ENCODE peak calls at places on chromosomes 3 and 15, in seven cellular contexts. Z is colonic mucosa; L is HFFc6; E is CD8-positive, alpha-beta T cell; A is GM20000; N is epithelial cell of esophagus; S is GM13976. W is an unnamed sample.

GRCh38 chr15:61835476-61836106 is 224.7 kb downstream of the VPS13C start:
- DNase-seq in N (peak; percentile 54), A (peak; percentile 62), S (peak; percentile 80), E (peak; percentile 65), L (peak; percentile 49), Z (peak; percentile 61), W (peak; percentile 73)

GRCh38 chr3:122794779-122795673 is at the start of gene SLC49A4:
- DNase-seq in L (peak; percentile 55), S (peak; percentile 93), N (peak; percentile 77), E (peak; percentile 80), Z (peak; percentile 77), A (peak; percentile 96), W (peak; percentile 93)

GRCh38 chr15:31930967-31931366 is 99.3 kb upstream of the CHRNA7 start:
- DNase-seq in Z (no peak), A (no peak), L (no peak), E (no peak), S (no peak), N (no peak), W (no peak)

GRCh38 chr3:4656646-4657318 is 163.6 kb downstream of the ITPR1 start:
- DNase-seq in Z (no peak), L (no peak), N (no peak), E (no peak), S (no peak), A (no peak), W (no peak)

GRCh38 chr15:98870788-98871187 is 136.8 kb downstream of the PGPEP1L start:
- DNase-seq in E (no peak), Z (no peak), A (no peak), S (no peak), L (no peak), N (no peak), W (no peak)

GRCh38 chr15:66730168-66731014 is 28.4 kb downstream of the SMAD6 start:
- DNase-seq in Z (no peak), A (no peak), N (peak; percentile 33), S (no peak), E (no peak), L (peak; percentile 73), W (no peak)

GRCh38 chr15:69557340-69558137 is 104.9 kb downstream of the RPLP1 start:
- DNase-seq in L (peak; percentile 96), S (no peak), N (peak; percentile 95), A (no peak), E (no peak), Z (peak; percentile 57), W (no peak)

GRCh38 chr15:98658831-98659699 is 10.7 kb downstream of the IGF1R start:
- DNase-seq in A (peak; percentile 75), N (peak; percentile 67), L (peak; percentile 46), Z (peak; percentile 54), S (peak; percentile 69), E (no peak), W (peak; percentile 70)

GRCh38 chr3:132871956-132872355 is 149.7 kb upstream of the NPHP3 start:
- DNase-seq in Z (no peak), E (no peak), L (no peak), A (no peak), N (no peak), S (no peak), W (no peak)

GRCh38 chr3:191484461-191484860 is 23.5 kb downstream of the PYDC2 start:
- DNase-seq in N (peak; percentile 58), Z (no peak), L (no peak), S (no peak), A (no peak), E (no peak), W (no peak)

GRCh38 chr3:114879059-114880031 is 267.7 kb downstream of the ZBTB20 start:
- DNase-seq in A (peak; percentile 13), E (no peak), Z (no peak), N (peak; percentile 67), S (no peak), L (peak; percentile 46), W (peak; percentile 18)

GRCh38 chr3:21158801-21159564 is 592.0 kb downstream of the ZNF385D start:
- DNase-seq in Z (no peak), L (peak; percentile 77), S (no peak), N (peak; percentile 26), A (no peak), E (no peak), W (no peak)

GRCh38 chr15:59528965-59529402 is 82.6 kb upstream of the GCNT3 start:
- DNase-seq in E (peak; percentile 82), N (peak; percentile 89), L (peak; percentile 86), A (peak; percentile 57), S (peak; percentile 64), Z (peak; percentile 96), W (peak; percentile 66)

GRCh38 chr15:51888593-51889195 is 59.2 kb downstream of the TMOD3 start:
- DNase-seq in N (peak; percentile 32), L (no peak), E (no peak), A (peak; percentile 58), S (peak; percentile 57), Z (no peak), W (peak; percentile 37)

GRCh38 chr15:34292591-34292990 is 45.0 kb downstream of the SLC12A6 start:
- DNase-seq in L (no peak), Z (no peak), S (no peak), N (no peak), A (no peak), E (no peak), W (no peak)

GRCh38 chr15:50113187-50113505 is 5.9 kb downstream of the ATP8B4 start:
- DNase-seq in L (no peak), E (no peak), A (no peak), Z (no peak), S (no peak), N (no peak), W (no peak)
- TF ChIP-seq CTCF in L (no peak), E (no peak), A (no peak), Z (no peak), S (no peak), N (no peak), W (no peak)

GRCh38 chr3:84960994-84961393 is 2.2 kb downstream of the CADM2 start:
- DNase-seq in S (no peak), L (no peak), A (no peak), N (no peak), Z (no peak), E (no peak), W (no peak)

GRCh38 chr3:84959470-84960380 is 936 bp downstream of the CADM2 start:
- DNase-seq in Z (no peak), L (no peak), S (no peak), N (no peak), A (no peak), E (no peak), W (no peak)

GRCh38 chr3:84960581-84960980 is 1.8 kb downstream of the CADM2 start:
- DNase-seq in N (no peak), S (no peak), E (no peak), A (no peak), L (no peak), Z (no peak), W (no peak)

GRCh38 chr3:84961492-84962255 is 2.9 kb downstream of the CADM2 start:
- DNase-seq in A (no peak), E (no peak), S (no peak), Z (no peak), L (no peak), N (no peak), W (no peak)

DNA sequence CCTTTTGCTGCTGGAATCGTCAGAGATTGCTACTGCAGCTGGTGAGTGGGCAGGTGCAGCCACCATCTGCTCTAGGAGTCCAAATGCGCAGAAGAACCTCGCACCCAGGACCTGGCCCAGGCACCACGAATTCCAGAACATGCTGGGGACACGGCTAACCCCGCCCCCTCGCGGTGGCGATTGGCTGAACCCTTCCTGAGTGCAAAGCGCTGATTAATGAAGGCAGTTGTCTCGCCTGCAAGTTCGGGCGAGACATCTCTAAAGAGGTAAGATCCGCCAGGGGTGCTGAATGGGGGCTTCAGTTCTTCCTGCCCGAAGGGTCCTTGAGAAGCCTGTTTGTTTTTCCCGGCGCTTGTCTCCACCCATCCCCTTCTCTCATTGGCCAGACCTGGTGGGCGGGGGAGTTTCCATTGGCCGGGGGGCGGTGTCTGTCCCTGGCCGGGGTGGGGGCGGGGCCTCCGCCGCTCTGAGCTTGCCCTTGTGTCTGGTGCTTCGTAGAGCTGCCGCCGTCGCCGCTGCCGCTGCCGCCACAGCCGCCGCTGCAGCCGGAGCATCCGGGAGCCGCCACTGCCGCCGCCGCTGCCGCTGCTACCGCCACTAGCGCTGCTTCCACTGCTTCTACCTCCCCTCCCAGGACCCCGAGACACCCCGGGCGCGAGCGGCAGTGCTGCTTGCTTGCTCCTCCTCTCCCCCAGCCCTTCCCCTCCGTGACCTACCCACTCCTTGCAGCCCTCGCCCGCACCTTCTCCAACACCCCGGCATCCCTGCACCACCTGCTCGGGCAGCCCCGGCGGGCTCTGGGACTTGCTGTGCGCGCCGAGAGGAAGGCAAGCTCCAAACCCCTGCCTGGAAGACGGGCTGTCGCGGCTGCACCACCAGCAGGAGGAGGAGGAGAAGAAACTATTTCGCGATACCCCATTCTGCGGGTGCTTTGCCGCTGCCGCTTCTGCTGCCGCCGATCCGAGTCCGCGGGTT is at the start of gene CADM2:
- DNase-seq in A (peak; percentile 92), L (peak; percentile 18), S (peak; percentile 93), N (peak; percentile 90), Z (peak; percentile 85), E (peak; percentile 58), W (peak; percentile 90)
- TF ChIP-seq CTCF in A (no peak), L (peak; percentile 31), S (no peak), N (peak; percentile 32), Z (peak; percentile 21), E (no peak), W (no peak)

GRCh38 chr3:169813757-169814517 is 1.2 kb upstream of the LRRC34 start:
- DNase-seq in N (peak; percentile 55), L (no peak), A (peak; percentile 79), Z (peak; percentile 73), E (peak; percentile 79), S (peak; percentile 76), W (peak; percentile 76)
- TF ChIP-seq CTCF in N (peak; percentile 43), L (no peak), A (peak; percentile 71), Z (peak; percentile 43), E (peak; percentile 53), S (peak; percentile 77), W (peak; percentile 70)

GRCh38 chr15:73284073-73284472 is 84.7 kb downstream of the HCN4 start:
- DNase-seq in Z (no peak), L (peak; percentile 36), E (no peak), S (no peak), N (peak; percentile 9), A (no peak), W (no peak)
- TF ChIP-seq CTCF in Z (no peak), L (peak; percentile 69), E (no peak), S (no peak), N (peak; percentile 12), A (peak; percentile 3), W (peak; percentile 23)

DNA sequence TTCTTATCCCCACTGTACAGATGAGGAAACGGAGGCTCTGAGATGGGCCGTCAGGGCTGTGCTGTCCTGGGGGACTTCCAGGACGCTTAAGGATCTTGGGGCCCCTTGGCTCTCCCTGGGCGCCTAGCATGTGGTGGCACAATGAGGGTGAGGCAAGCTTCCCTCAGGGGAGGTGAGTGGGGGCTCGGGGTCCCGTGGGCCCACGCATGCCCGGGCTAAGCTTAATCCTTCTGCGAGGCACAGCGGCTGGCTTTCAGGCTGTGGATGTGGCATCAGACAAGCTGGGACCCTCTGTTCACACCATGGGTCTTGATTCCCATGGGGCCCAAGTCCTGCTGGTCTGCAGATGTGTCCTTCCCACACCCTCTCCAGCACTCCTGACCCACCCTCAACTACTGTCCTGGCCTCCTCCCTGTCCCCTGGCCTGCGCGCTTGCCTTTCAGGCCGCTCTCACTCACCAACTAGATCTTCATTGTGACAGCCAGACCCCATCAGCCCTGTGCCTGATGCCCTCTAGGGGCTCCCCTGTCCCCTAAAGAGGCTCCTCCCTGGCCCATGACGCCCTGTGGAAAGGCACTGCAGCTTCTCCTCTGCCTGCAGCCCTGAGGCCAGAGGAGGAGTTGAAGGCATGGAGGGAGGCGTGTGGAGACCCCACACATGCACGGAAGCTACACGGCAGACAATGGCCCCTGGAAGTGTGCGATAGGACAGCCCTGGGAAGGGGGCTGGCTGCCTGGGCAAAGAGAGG is 11.3 kb downstream of the DUSP7 start:
- DNase-seq in E (no peak), Z (no peak), S (no peak), N (no peak), L (no peak), A (no peak), W (no peak)
- TF ChIP-seq CTCF in E (no peak), Z (no peak), S (no peak), N (no peak), L (peak; percentile 39), A (no peak), W (no peak)

GRCh38 chr3:82329300-82329699 is 567.9 kb upstream of the GBE1 start:
- DNase-seq in Z (no peak), E (no peak), S (no peak), L (no peak), N (peak; percentile 13), A (no peak), W (no peak)
- TF ChIP-seq CTCF in Z (no peak), E (no peak), S (no peak), L (peak; percentile 67), N (peak; percentile 28), A (no peak), W (no peak)

W was measured in GM10248.